ENCODE peak calls at places on chromosomes 16 and 17, in four cellular contexts. I is skeletal muscle cell; Z is epithelial cell of prostate; V is stimulated activated CD4-positive, alpha-beta T cell treated with anti-CD3 and anti-CD28 coated beads, Interleukin-1b, Interleukin-23, amount 100 ng/mL, for 24 hours. X is an unnamed sample.

GRCh38 chr17:74237321-74237720 is 23.9 kb downstream of the TTYH2 start:
- DNase-seq in I (no peak), Z (no peak), V (no peak), X (no peak)

GRCh38 chr17:83180996-83181481 is 101.6 kb downstream of the METRNL start:
- DNase-seq in I (no peak), Z (no peak), V (no peak), X (no peak)

GRCh38 chr16:25751230-25751629 is 59.5 kb downstream of the HS3ST4 start:
- DNase-seq in I (no peak), Z (no peak), V (no peak), X (no peak)

GRCh38 chr17:17682737-17683675 is 1.7 kb downstream of the RAI1 start:
- DNase-seq in I (peak), Z (no peak), V (peak), X (peak)

GRCh38 chr17:965311-965989 is 14.1 kb downstream of the NXN start:
- DNase-seq in I (no peak), Z (no peak), V (no peak), X (no peak)

GRCh38 chr16:59633996-59634579 is 900.0 kb upstream of the GOT2 start:
- DNase-seq in I (peak), Z (no peak), V (no peak), X (no peak)

GRCh38 chr17:82767041-82767754 is 15.3 kb downstream of the TBCD start:
- DNase-seq in I (no peak), Z (no peak), V (no peak), X (no peak)

GRCh38 chr17:80285237-80285920 is 24.7 kb downstream of the RNF213 start:
- DNase-seq in I (no peak), Z (no peak), V (no peak), X (no peak)

GRCh38 chr17:38777641-38778250 is 21.6 kb downstream of the PIP4K2B start:
- DNase-seq in I (no peak), Z (no peak), V (no peak), X (no peak)

GRCh38 chr17:35543856-35544255 is 6.4 kb upstream of the SLFN12L start:
- DNase-seq in I (no peak), Z (no peak), V (no peak), X (no peak)

GRCh38 chr16:90077757-90078593 is 844 bp upstream of the PRDM7 start:
- DNase-seq in I (no peak), Z (no peak), V (no peak), X (peak)

GRCh38 chr17:74682442-74683190 is 30.1 kb downstream of the CD300LF start:
- DNase-seq in I (no peak), Z (no peak), V (no peak), X (no peak)

GRCh38 chr16:31868164-31868563 is 5.4 kb upstream of the ZNF267 start:
- DNase-seq in I (no peak), Z (no peak), V (no peak), X (no peak)

GRCh38 chr17:40555296-40556190 is 9.7 kb downstream of the CCR7 start:
- DNase-seq in I (no peak), Z (no peak), V (no peak), X (no peak)

GRCh38 chr17:50887705-50888245 is 21.6 kb upstream of the TOB1 start:
- DNase-seq in I (no peak), Z (no peak), V (no peak), X (no peak)

GRCh38 chr16:57194512-57194911 is 8.4 kb downstream of the RSPRY1 start:
- DNase-seq in I (peak), Z (peak), V (no peak), X (no peak)

GRCh38 chr17:21019976-21020575 is 22.7 kb downstream of the USP22 start:
- DNase-seq in I (no peak), Z (no peak), V (no peak), X (no peak)

GRCh38 chr17:35733366-35733765 is 1.9 kb downstream of the RASL10B start:
- DNase-seq in I (no peak), Z (no peak), V (no peak), X (no peak)

GRCh38 chr16:55496509-55497145 is 12.2 kb upstream of the LPCAT2 start:
- DNase-seq in I (no peak), Z (no peak), V (no peak), X (no peak)

X was measured in GDM1.